ENCODE peak calls at places on chromosomes 2 and 18, in nine cellular contexts. B is Daoy; I is Right ventricle myocardium inferior; C is H9; Q is NCI-H774; O is stimulated activated CD4-positive, alpha-beta T cell treated with anti-CD3 and anti-CD28 coated beads, TNF-alpha, amount 100 ng/mL, for 48 hours; U is right cardiac atrium; E is mammary epithelial cell; S is effector CD4-positive, alpha-beta T cell. Z is an unnamed sample.

GRCh38 chr2:236124182-236124581 is 44.0 kb downstream of the GBX2 start:
- DNase-seq in B (no peak), S (no peak), E (no peak), I (no peak), Q (no peak), C (no peak), U (no peak), O (no peak), Z (no peak)

GRCh38 chr2:64122358-64122757 is 21.9 kb downstream of the PELI1 start:
- DNase-seq in S (no peak), E (no peak), O (no peak), B (no peak), Q (no peak), C (no peak), I (no peak), U (no peak), Z (peak; percentile 57)

GRCh38 chr2:42086500-42086953 is 38.7 kb downstream of the PKDCC start:
- DNase-seq in Q (peak; percentile 43), U (peak; percentile 32), E (peak; percentile 46), O (no peak), B (peak; percentile 62), C (peak; percentile 56), S (no peak), I (no peak), Z (peak; percentile 60)

GRCh38 chr2:123762221-123762620 is 262.9 kb upstream of the CNTNAP5 start:
- DNase-seq in O (no peak), U (no peak), Q (no peak), B (no peak), E (no peak), S (no peak), I (no peak), C (no peak), Z (no peak)

GRCh38 chr2:240856151-240856980 is 12.3 kb upstream of the AGXT start:
- DNase-seq in I (no peak), C (peak; percentile 78), O (no peak), U (no peak), B (peak; percentile 50), E (no peak), S (no peak), Q (no peak), Z (no peak)

GRCh38 chr2:19632327-19633040 is 269.3 kb downstream of the TTC32 start:
- DNase-seq in E (no peak), B (no peak), S (no peak), Q (no peak), U (peak; percentile 65), I (peak; percentile 73), C (no peak), O (no peak), Z (peak; percentile 29)

GRCh38 chr18:45621068-45621511 is 5.8 kb downstream of the SLC14A2 start:
- DNase-seq in O (peak; percentile 8), Q (peak; percentile 42), S (peak; percentile 14), I (no peak), B (peak; percentile 32), U (peak; percentile 44), E (peak; percentile 16), C (peak; percentile 52), Z (peak; percentile 31)

GRCh38 chr2:6865346-6866238 is at the start of gene CMPK2:
- DNase-seq in U (peak; percentile 75), O (peak; percentile 61), Q (peak; percentile 44), S (peak; percentile 66), B (peak; percentile 72), I (peak; percentile 84), C (peak; percentile 61), E (peak; percentile 33), Z (no peak)

GRCh38 chr2:122683018-122683417 is 927.6 kb downstream of the TSN start:
- DNase-seq in U (no peak), S (no peak), I (no peak), C (no peak), B (peak; percentile 19), Q (no peak), O (no peak), E (peak; percentile 51), Z (peak; percentile 47)

GRCh38 chr2:241017228-241017940 is 19.0 kb downstream of the SNED1 start:
- DNase-seq in S (no peak), B (no peak), O (no peak), C (no peak), U (no peak), E (no peak), I (peak; percentile 4), Q (no peak), Z (no peak)

GRCh38 chr2:196510246-196510645 is 129.3 kb upstream of the CCDC150 start:
- DNase-seq in I (no peak), U (no peak), O (no peak), C (no peak), S (no peak), E (no peak), B (no peak), Q (no peak), Z (peak; percentile 11)

GRCh38 chr2:47536696-47537095 is 133.7 kb downstream of the MSH2 start:
- DNase-seq in O (no peak), Q (no peak), C (no peak), U (no peak), S (no peak), E (no peak), I (no peak), B (no peak), Z (no peak)

GRCh38 chr2:200471324-200471848 is 38.5 kb downstream of the KCTD18 start:
- DNase-seq in O (no peak), B (peak; percentile 31), C (peak; percentile 39), U (no peak), S (peak; percentile 18), I (no peak), E (peak; percentile 11), Q (no peak), Z (peak; percentile 33)

GRCh38 chr2:75476778-75477177 is 84.0 kb downstream of the EVA1A start:
- DNase-seq in I (no peak), C (no peak), U (no peak), O (no peak), Q (no peak), B (peak; percentile 58), E (peak; percentile 41), S (no peak), Z (peak; percentile 63)

GRCh38 chr2:104375206-104375605 is 478.7 kb upstream of the POU3F3 start:
- DNase-seq in O (no peak), E (no peak), C (no peak), U (no peak), S (no peak), I (no peak), B (no peak), Q (no peak), Z (peak; percentile 38)

GRCh38 chr2:3606370-3607124 is 11.6 kb downstream of the COLEC11 start:
- DNase-seq in U (no peak), I (no peak), E (no peak), S (no peak), O (no peak), B (no peak), Q (no peak), C (no peak), Z (no peak)

Z was measured in renal cortical epithelial cell.